ENCODE peak calls at places on chromosomes 2 and 18, in seven cellular contexts. V is A673, E is neural progenitor cell, H is left ventricle myocardium inferior, W is uterus, D is astrocyte, G is body of pancreas. S is an unnamed sample.
A peak's percentile ranks its signal among the peaks of the same experiment; 100 is the strongest.

GRCh38 chr2:231360401-231360800 is 35.1 kb upstream of the B3GNT7 start:
- DNase-seq in V (no peak), E (no peak), H (peak; percentile 47), W (no peak), D (no peak), G (no peak), S (peak; percentile 39)

GRCh38 chr2:149375801-149376349 is 45.5 kb downstream of the LYPD6 start:
- DNase-seq in V (no peak), E (peak; percentile 72), H (no peak), W (no peak), D (peak; percentile 89), G (no peak), S (no peak)

GRCh38 chr2:190170673-190171072 is 108.1 kb upstream of the MSTN start:
- DNase-seq in V (no peak), E (no peak), H (no peak), W (no peak), D (no peak), G (no peak), S (no peak)

GRCh38 chr2:28394331-28394877 is 1.7 kb downstream of the FOSL2 start:
- DNase-seq in V (no peak), E (no peak), H (peak; percentile 61), W (peak; percentile 72), D (peak; percentile 56), G (peak; percentile 72), S (no peak)

GRCh38 chr2:204315236-204315662 is 230.0 kb upstream of the PARD3B start:
- DNase-seq in V (no peak), E (no peak), H (no peak), W (no peak), D (peak; percentile 84), G (peak; percentile 46), S (peak; percentile 24)

GRCh38 chr2:135473567-135473966 is 57.5 kb downstream of the ZRANB3 start:
- DNase-seq in V (peak; percentile 46), E (no peak), H (no peak), W (no peak), D (peak; percentile 1), G (no peak), S (no peak)

GRCh38 chr2:39124000-39124769 is 3.3 kb upstream of the SOS1 start:
- DNase-seq in V (peak; percentile 99), E (peak; percentile 100), H (peak; percentile 96), W (peak; percentile 92), D (peak; percentile 90), G (peak; percentile 95), S (peak; percentile 96)

GRCh38 chr2:219737270-219737691 is 109.9 kb downstream of the SLC4A3 start:
- DNase-seq in V (peak; percentile 83), E (peak; percentile 48), H (peak; percentile 27), W (no peak), D (peak; percentile 12), G (no peak), S (no peak)

GRCh38 chr18:62869327-62869726 is 154.0 kb downstream of the PHLPP1 start:
- DNase-seq in V (no peak), E (no peak), H (no peak), W (no peak), D (no peak), G (no peak), S (no peak)

GRCh38 chr2:2743164-2743571 is 412.1 kb upstream of the MYT1L start:
- DNase-seq in V (peak; percentile 17), E (no peak), H (peak; percentile 68), W (peak; percentile 62), D (peak; percentile 49), G (peak; percentile 31), S (peak; percentile 58)

GRCh38 chr2:170113168-170113567 is 64.8 kb upstream of the MYO3B start:
- DNase-seq in V (no peak), E (no peak), H (no peak), W (no peak), D (no peak), G (peak; percentile 29), S (no peak)

GRCh38 chr2:234309431-234309830 is 187.4 kb downstream of the ARL4C start:
- DNase-seq in V (no peak), E (no peak), H (no peak), W (no peak), D (no peak), G (no peak), S (no peak)
- H3K27ac ChIP-seq in V (no peak overlapping the region), E (no peak overlapping the region), H (no peak overlapping the region), W (no peak overlapping the region), D (peak overlapping the region; percentile 69), G (no peak overlapping the region), S (no peak overlapping the region)

GRCh38 chr2:16251511-16252205 is 311.3 kb downstream of the MYCN start:
- DNase-seq in V (no peak), E (no peak), H (no peak), W (no peak), D (no peak), G (no peak), S (no peak)

GRCh38 chr2:16250466-16250865 is 310.1 kb downstream of the MYCN start:
- DNase-seq in V (no peak), E (no peak), H (no peak), W (no peak), D (no peak), G (no peak), S (no peak)

GRCh38 chr2:16252251-16252650 is 311.9 kb downstream of the MYCN start:
- DNase-seq in V (no peak), E (no peak), H (no peak), W (no peak), D (no peak), G (no peak), S (no peak)

GRCh38 chr2:16250056-16250425 is 309.7 kb downstream of the MYCN start:
- DNase-seq in V (no peak), E (no peak), H (no peak), W (no peak), D (no peak), G (no peak), S (no peak)

GRCh38 chr2:16250886-16251285 is 310.5 kb downstream of the MYCN start:
- DNase-seq in V (no peak), E (no peak), H (no peak), W (no peak), D (no peak), G (no peak), S (no peak)
- H3K27me3 ChIP-seq in V (peaks cover 10% of the 10 kb centered on the region), E (peaks cover 8% of the 10 kb centered on the region), H (peaks cover 38% of the 10 kb centered on the region), W (no peaks in the 10 kb centered on the region), D (no peaks in the 10 kb centered on the region), G (no peaks in the 10 kb centered on the region), S (no peaks in the 10 kb centered on the region)

DNA sequence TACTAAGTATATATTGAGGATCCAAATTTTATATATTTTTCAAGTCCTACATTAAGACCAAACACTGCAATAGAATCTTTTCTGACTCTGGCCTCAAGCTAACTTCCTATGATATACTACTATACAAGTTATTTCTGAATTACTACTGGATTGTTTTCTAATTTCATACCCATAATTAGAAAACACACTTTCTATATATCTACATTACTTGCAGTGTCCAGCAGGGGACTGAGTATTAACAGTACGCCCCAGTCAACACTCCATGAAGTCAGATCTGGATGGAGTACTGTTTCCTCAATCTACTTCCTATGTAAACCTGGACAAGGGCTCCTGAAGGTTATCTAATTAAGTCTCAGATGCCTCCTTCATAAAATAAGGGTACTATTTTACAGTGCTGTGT is 26.5 kb downstream of the RMP24 start:
- DNase-seq in V (peak; percentile 27), E (no peak), H (no peak), W (no peak), D (no peak), G (no peak), S (no peak)
- TF ChIP-seq CTCF in V (peak; percentile 49), E (peak; percentile 38), H (peak; percentile 27), W (no peak), D (peak; percentile 48), G (no peak), S (no peak)

GRCh38 chr2:85994421-85994777 is 105.6 kb upstream of the ST3GAL5 start:
- DNase-seq in V (no peak), E (no peak), H (no peak), W (no peak), D (no peak), G (no peak), S (no peak)
- H3K27ac ChIP-seq in V (no peak overlapping the region), E (no peak overlapping the region), H (peak overlapping the region; percentile 47), W (peak overlapping the region; percentile 41), D (no peak overlapping the region), G (no peak overlapping the region), S (no peak overlapping the region)

DNA sequence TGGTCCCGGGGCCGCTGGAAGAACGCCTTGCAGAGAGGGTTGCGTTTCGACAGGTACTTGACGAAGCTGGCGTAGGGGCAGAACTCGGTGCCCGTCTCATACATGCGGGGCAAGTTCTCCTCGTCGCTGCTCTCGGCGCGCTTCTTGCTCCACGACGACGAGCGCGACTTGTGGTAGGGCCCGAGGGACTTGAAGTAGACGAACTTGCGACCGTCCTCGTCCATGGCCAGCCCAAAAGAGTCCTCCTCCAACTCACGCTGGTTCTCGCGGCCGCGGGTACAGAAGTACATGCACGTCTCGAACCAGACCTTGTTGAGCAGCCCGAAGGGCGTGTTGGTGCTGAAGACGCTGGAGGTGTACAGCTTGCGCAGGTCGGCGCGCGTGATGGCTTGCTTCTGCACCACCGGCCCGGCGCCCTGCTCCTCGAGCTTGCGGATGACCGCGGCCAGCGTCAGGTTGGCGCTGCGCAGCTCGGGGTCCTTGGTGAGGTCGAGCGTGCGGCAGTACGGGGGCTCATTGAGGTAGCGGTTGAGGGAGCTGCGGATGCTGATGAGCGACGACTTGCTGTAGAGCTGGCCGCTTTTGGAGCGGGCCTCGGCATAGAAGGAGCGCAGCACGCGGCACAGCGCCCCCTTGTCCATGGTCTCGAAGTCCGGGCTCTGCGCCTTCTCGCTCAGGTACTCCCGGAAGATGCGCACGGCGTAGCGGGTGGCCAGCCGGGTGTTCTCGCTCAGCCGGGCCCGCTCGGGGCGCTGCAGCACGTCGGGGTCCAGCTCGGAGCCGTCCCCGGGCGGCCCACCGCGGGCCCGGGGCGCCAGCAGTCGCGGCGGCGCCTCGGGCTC is 830 bp downstream of the KCTD1 start:
- DNase-seq in V (peak; percentile 78), E (peak; percentile 92), H (peak; percentile 69), W (peak; percentile 69), D (peak; percentile 89), G (peak; percentile 76), S (peak; percentile 84)
- H3K27me3 ChIP-seq in V (peaks cover 65% of the 10 kb centered on the region), E (peaks cover 75% of the 10 kb centered on the region), H (peaks cover 18% of the 10 kb centered on the region), W (no peaks in the 10 kb centered on the region), D (peaks cover 26% of the 10 kb centered on the region), G (no peaks in the 10 kb centered on the region), S (no peaks in the 10 kb centered on the region)

DNA sequence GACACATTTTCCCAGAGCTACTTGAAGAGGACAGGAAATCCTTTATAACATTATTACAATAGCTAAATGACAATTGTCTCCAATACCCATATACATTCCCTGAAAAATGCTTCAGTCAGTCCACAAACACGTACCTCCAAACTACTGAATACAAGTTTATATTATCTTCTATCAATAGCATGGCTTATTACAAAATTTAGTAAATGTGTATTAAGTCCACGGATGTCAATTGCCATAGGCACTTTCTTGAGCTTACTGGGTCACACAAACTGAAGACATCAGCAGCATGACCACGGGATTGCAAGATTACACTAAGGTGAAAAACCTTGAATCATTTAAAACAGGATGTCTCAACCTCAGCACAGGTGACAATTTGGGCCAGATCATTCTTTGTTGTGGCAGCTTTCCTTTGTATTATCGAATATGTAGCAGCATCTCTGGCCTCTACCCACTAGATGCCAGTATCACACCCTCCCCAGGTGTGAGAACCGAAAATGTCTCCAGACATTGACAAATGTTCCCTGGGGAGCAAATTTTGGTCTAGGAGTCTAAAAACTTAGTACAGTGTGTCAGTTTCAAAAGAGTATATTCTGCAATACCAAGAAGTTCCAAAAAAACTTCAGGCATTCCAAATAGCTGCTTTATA is 1.4 kb downstream of the MBD2 start:
- DNase-seq in V (no peak), E (peak; percentile 16), H (no peak), W (no peak), D (no peak), G (no peak), S (no peak)
- TF ChIP-seq CTCF in V (no peak), E (peak; percentile 23), H (no peak), W (no peak), D (no peak), G (no peak), S (no peak)

S was measured in dorsolateral prefrontal cortex.